ENCODE peak calls at places on chromosome 17, in four cellular contexts. N is stimulated activated CD4-positive, alpha-beta T cell treated with anti-CD3 and anti-CD28 coated beads, TNF-alpha, amount 100 ng/mL, for 24 hours; E is NCI-H510A treated with DMSO at 0.1 percent for 48 hours; H is heart right ventricle. X is an unnamed sample.

GRCh38 chr17:63694974-63695773 is 4.8 kb downstream of the LIMD2 start:
- DNase-seq in N (no peak), E (no peak), H (no peak), X (no peak)

GRCh38 chr17:61574542-61575351 is 16.3 kb downstream of the NACA2 start:
- DNase-seq in N (no peak), E (peak), H (no peak), X (no peak)

GRCh38 chr17:40095944-40096791 is 4.2 kb downstream of the NR1D1 start:
- DNase-seq in N (peak), E (no peak), H (peak), X (no peak)

GRCh38 chr17:40528692-40529417 is 27.4 kb upstream of the TNS4 start:
- DNase-seq in N (no peak), E (no peak), H (no peak), X (no peak)

GRCh38 chr17:81170727-81171494 is 4.9 kb upstream of the AATK start:
- DNase-seq in N (no peak), E (no peak), H (no peak), X (no peak)

GRCh38 chr17:80092959-80093358 is 8.4 kb upstream of the GAA start:
- DNase-seq in N (no peak), E (no peak), H (no peak), X (no peak)

GRCh38 chr17:50836826-50837225 is 1.4 kb downstream of the WFIKKN2 start:
- DNase-seq in N (no peak), E (no peak), H (no peak), X (no peak)

GRCh38 chr17:19342611-19343255 is 19.8 kb downstream of the B9D1 start:
- DNase-seq in N (no peak), E (no peak), H (no peak), X (no peak)

GRCh38 chr17:13576661-13577526 is 24.8 kb downstream of the HS3ST3A1 start:
- DNase-seq in N (no peak), E (no peak), H (no peak), X (no peak)

GRCh38 chr17:39668141-39668924 is at the start of gene PNMT:
- DNase-seq in N (peak), E (peak), H (peak), X (no peak)

GRCh38 chr17:50151041-50151936 is 812 bp upstream of the PPP1R9B start:
- DNase-seq in N (peak), E (peak), H (peak), X (peak)

GRCh38 chr17:63993368-63993990 is 4.7 kb upstream of the PRR29 start:
- DNase-seq in N (no peak), E (no peak), H (no peak), X (no peak)

GRCh38 chr17:72063262-72063661 is 57.6 kb upstream of the SOX9 start:
- DNase-seq in N (no peak), E (peak), H (no peak), X (no peak)

GRCh38 chr17:17704931-17705330 is 23.7 kb downstream of the RAI1 start:
- DNase-seq in N (no peak), E (no peak), H (no peak), X (no peak)

GRCh38 chr17:30819941-30820705 is 4.4 kb downstream of the CRLF3 start:
- DNase-seq in N (no peak), E (no peak), H (no peak), X (no peak)

GRCh38 chr17:35973333-35974260 is 7.7 kb downstream of the CCL16 start:
- DNase-seq in N (no peak), E (no peak), H (peak), X (no peak)

GRCh38 chr17:45171338-45172231 is 9.9 kb downstream of the HEXIM2 start:
- DNase-seq in N (no peak), E (peak), H (peak), X (peak)

GRCh38 chr17:77382356-77382911 is 241.7 kb downstream of the SEC14L1 start:
- DNase-seq in N (no peak), E (no peak), H (no peak), X (no peak)

GRCh38 chr17:16001498-16001897 is 1.9 kb downstream of the TTC19 start:
- DNase-seq in N (no peak), E (no peak), H (no peak), X (no peak)

GRCh38 chr17:2691965-2692780 is 19.4 kb downstream of the CLUH start:
- DNase-seq in N (no peak), E (no peak), H (peak), X (no peak)

GRCh38 chr17:7262192-7263070 is at the start of gene CLDN7:
- DNase-seq in N (no peak), E (peak), H (no peak), X (no peak)

GRCh38 chr17:50841949-50842354 is 6.6 kb downstream of the WFIKKN2 start:
- DNase-seq in N (no peak), E (peak), H (peak), X (peak)